ENCODE peak calls at places on chromosome 20, in five cellular contexts. F is HFFc6, G is A172, Z is nucleus accumbens, C is ELR. D is an unnamed sample.

GRCh38 chr20:48198951-48199431 is 413.7 kb upstream of the SULF2 start:
- DNase-seq in F (no peak), C (no peak), Z (no peak), G (no peak), D (no peak)

GRCh38 chr20:36541227-36542018 is at the start of gene MYL9:
- DNase-seq in F (peak; percentile 64), G (no peak), C (peak; percentile 85), Z (no peak), D (no peak)

GRCh38 chr20:26208296-26209091 is 511.8 kb upstream of the ZNF337 start:
- DNase-seq in C (no peak), G (no peak), Z (no peak), F (no peak), D (no peak)

GRCh38 chr20:55390791-55391190 is 614.5 kb downstream of the CBLN4 start:
- DNase-seq in G (no peak), F (no peak), Z (no peak), C (no peak), D (no peak)

GRCh38 chr20:40286991-40287531 is 402.0 kb downstream of the MAFB start:
- DNase-seq in G (no peak), Z (no peak), C (no peak), F (no peak), D (peak; percentile 85)

GRCh38 chr20:57040461-57040860 is 226.0 kb downstream of the BMP7 start:
- DNase-seq in Z (no peak), C (no peak), G (no peak), F (no peak), D (peak; percentile 46)

GRCh38 chr20:40326794-40327193 is 362.2 kb downstream of the MAFB start:
- DNase-seq in F (no peak), G (no peak), Z (no peak), C (no peak), D (no peak)

GRCh38 chr20:5002077-5002413 is 735 bp upstream of the SLC23A2 start:
- DNase-seq in F (no peak), Z (no peak), C (no peak), G (no peak), D (no peak)

GRCh38 chr20:63101781-63102719 is 95.3 kb upstream of the BHLHE23 start:
- DNase-seq in F (no peak), G (no peak), Z (no peak), C (peak; percentile 46), D (peak; percentile 35)

GRCh38 chr20:51487525-51488279 is 54.8 kb downstream of the NFATC2 start:
- DNase-seq in Z (no peak), G (peak; percentile 92), C (peak; percentile 97), F (peak; percentile 55), D (peak; percentile 85)

GRCh38 chr20:38828514-38829295 is 23.2 kb downstream of the PPP1R16B start:
- DNase-seq in C (no peak), F (no peak), Z (no peak), G (no peak), D (no peak)

GRCh38 chr20:24648919-24649318 is 179.5 kb downstream of the SYNDIG1 start:
- DNase-seq in C (no peak), Z (no peak), G (no peak), F (no peak), D (no peak)

GRCh38 chr20:10747019-10747418 is 73.2 kb upstream of the JAG1 start:
- DNase-seq in C (no peak), Z (no peak), F (no peak), G (no peak), D (no peak)

GRCh38 chr20:56810141-56810540 is 181.0 kb downstream of the TFAP2C start:
- DNase-seq in F (no peak), C (no peak), Z (no peak), G (no peak), D (no peak)

GRCh38 chr20:63025534-63026331 is 19.0 kb upstream of the BHLHE23 start:
- DNase-seq in G (no peak), F (peak; percentile 11), C (peak; percentile 33), Z (no peak), D (no peak)

GRCh38 chr20:49888341-49889244 is 26.7 kb downstream of the SPATA2 start:
- DNase-seq in F (peak; percentile 18), G (peak; percentile 97), Z (peak; percentile 70), C (peak; percentile 76), D (peak; percentile 25)

GRCh38 chr20:19460386-19460785 is 247.9 kb downstream of the SLC24A3 start:
- DNase-seq in G (no peak), C (peak; percentile 50), F (no peak), Z (no peak), D (no peak)

GRCh38 chr20:43404880-43405279 is 52.8 kb upstream of the SRSF6 start:
- DNase-seq in G (peak; percentile 68), C (peak; percentile 56), Z (no peak), F (no peak), D (no peak)

GRCh38 chr20:63212393-63212730 is 3.6 kb downstream of the YTHDF1 start:
- DNase-seq in G (no peak), F (no peak), Z (no peak), C (no peak), D (no peak)

GRCh38 chr20:62768815-62769287 is 27.4 kb upstream of the MRGBP start:
- DNase-seq in G (peak; percentile 85), F (peak; percentile 57), C (no peak), Z (no peak), D (no peak)

GRCh38 chr20:21577551-21577950 is 63.7 kb upstream of the NKX2-2 start:
- DNase-seq in C (no peak), F (peak; percentile 2), G (no peak), Z (no peak), D (peak; percentile 34)

GRCh38 chr20:21395666-21396044 is 1.7 kb downstream of the NKX2-4 start:
- DNase-seq in G (no peak), Z (no peak), F (no peak), C (no peak), D (no peak)

GRCh38 chr20:53517146-53517545 is 76.5 kb downstream of the ZNF217 start:
- DNase-seq in C (no peak), F (no peak), Z (no peak), G (peak; percentile 66), D (no peak)

GRCh38 chr20:58312836-58313235 is 3.3 kb downstream of the RAB22A start:
- DNase-seq in F (no peak), G (no peak), C (peak; percentile 26), Z (no peak), D (no peak)

GRCh38 chr20:49976542-49976941 is 6.2 kb upstream of the SNAI1 start:
- DNase-seq in G (peak; percentile 34), F (peak; percentile 36), Z (no peak), C (peak; percentile 85), D (no peak)

GRCh38 chr20:45887346-45887715 is at the start of gene SPATA25:
- DNase-seq in G (no peak), F (no peak), C (no peak), Z (no peak), D (no peak)

GRCh38 chr20:1835531-1835930 is 59.7 kb upstream of the SIRPA start:
- DNase-seq in C (no peak), Z (no peak), G (no peak), F (no peak), D (no peak)

GRCh38 chr20:50516180-50516934 is 6.2 kb downstream of the PTPN1 start:
- DNase-seq in G (no peak), Z (no peak), C (no peak), F (no peak), D (no peak)

GRCh38 chr20:44707259-44707580 is 7.9 kb upstream of the CCN5 start:
- DNase-seq in G (no peak), C (no peak), F (no peak), Z (no peak), D (no peak)

GRCh38 chr20:2297352-2297717 is 1.5 kb downstream of the TGM3 start:
- DNase-seq in F (no peak), Z (no peak), G (peak; percentile 23), C (no peak), D (no peak)

GRCh38 chr20:60485012-60485760 is 527.0 kb downstream of the CDH26 start:
- DNase-seq in G (no peak), Z (no peak), F (no peak), C (no peak), D (no peak)